ENCODE peak calls at places on chromosomes 3 and 15, in nine cellular contexts. S is dorsolateral prefrontal cortex, G is lower leg skin, Y is fibroblast of pulmonary artery, W is thoracic aorta, H is body of pancreas, O is K562, L is BE2C, E is WERI-Rb-1. U is an unnamed sample.

GRCh38 chr15:81777546-81777945 is 268.3 kb downstream of the MEX3B start:
- DNase-seq in S (no peak), G (no peak), Y (no peak), W (no peak), H (no peak), O (no peak), L (no peak), E (no peak), U (no peak)

GRCh38 chr3:127652246-127652995 is 20.3 kb upstream of the ABTB1 start:
- DNase-seq in S (peak; percentile 51), G (peak; percentile 84), Y (peak; percentile 65), W (no peak), H (peak; percentile 54), O (peak; percentile 56), L (peak; percentile 72), E (peak; percentile 63), U (peak; percentile 52)

GRCh38 chr3:36142746-36143145 is 237.6 kb upstream of the STAC start:
- DNase-seq in S (no peak), G (no peak), Y (no peak), W (no peak), H (no peak), O (no peak), L (no peak), E (no peak), U (no peak)

GRCh38 chr3:48662753-48663488 is at the start of gene CELSR3:
- DNase-seq in S (peak; percentile 74), G (peak; percentile 91), Y (peak; percentile 92), W (no peak), H (peak; percentile 52), O (peak; percentile 39), L (peak; percentile 78), E (peak; percentile 90), U (no peak)

GRCh38 chr3:135860761-135861160 is 104.8 kb upstream of the PPP2R3A start:
- DNase-seq in S (no peak), G (no peak), Y (no peak), W (no peak), H (no peak), O (no peak), L (no peak), E (no peak), U (no peak)

GRCh38 chr3:98994128-98994762 is 92.8 kb upstream of the DCBLD2 start:
- DNase-seq in S (no peak), G (no peak), Y (peak; percentile 85), W (no peak), H (no peak), O (no peak), L (no peak), E (no peak), U (no peak)

GRCh38 chr3:64344721-64345207 is 119.5 kb upstream of the PRICKLE2 start:
- DNase-seq in S (no peak), G (no peak), Y (peak; percentile 74), W (no peak), H (no peak), O (no peak), L (no peak), E (no peak), U (no peak)

GRCh38 chr3:115982121-115982520 is 358.8 kb downstream of the GAP43 start:
- DNase-seq in S (no peak), G (no peak), Y (no peak), W (no peak), H (no peak), O (no peak), L (no peak), E (no peak), U (no peak)

GRCh38 chr15:25670025-25670554 is 193.0 kb downstream of the ATP10A start:
- DNase-seq in S (peak; percentile 67), G (no peak), Y (peak; percentile 45), W (no peak), H (peak; percentile 39), O (no peak), L (no peak), E (peak; percentile 82), U (no peak)

GRCh38 chr3:159029306-159030026 is 227.6 kb downstream of the MFSD1 start:
- DNase-seq in S (no peak), G (no peak), Y (no peak), W (no peak), H (no peak), O (no peak), L (no peak), E (no peak), U (no peak)

GRCh38 chr3:139202226-139202958 is 141.4 kb upstream of the MRPS22 start:
- DNase-seq in S (peak; percentile 68), G (no peak), Y (no peak), W (no peak), H (peak; percentile 82), O (peak; percentile 36), L (peak; percentile 39), E (peak; percentile 87), U (no peak)
- TF ChIP-seq CTCF in S (peak; percentile 31), G (no peak), Y (no peak), W (no peak), H (no peak), O (peak; percentile 71), L (no peak), E (peak; percentile 76), U (peak; percentile 55)

DNA sequence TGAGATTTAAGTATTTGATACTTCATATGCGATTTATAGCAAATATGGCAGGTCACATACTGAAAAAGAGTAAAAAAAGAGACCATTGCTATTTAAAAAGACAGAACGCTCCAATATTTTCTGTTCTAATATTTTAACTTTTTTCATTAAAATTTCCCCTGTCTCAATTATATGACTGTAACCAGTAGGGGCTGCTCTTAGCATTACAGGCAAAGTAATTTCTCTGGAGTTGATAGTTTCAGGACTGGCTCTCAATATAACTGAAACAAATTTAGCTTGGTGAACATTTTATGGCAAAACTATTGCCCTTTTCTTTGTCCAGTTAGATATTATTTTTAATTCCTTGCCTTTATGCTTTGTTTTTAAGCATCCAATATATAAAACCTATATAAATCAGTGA is 286.3 kb upstream of the ROBO2 start:
- DNase-seq in S (no peak), G (no peak), Y (no peak), W (no peak), H (no peak), O (no peak), L (no peak), E (no peak), U (no peak)
- TF ChIP-seq CTCF in S (no peak), G (no peak), Y (no peak), W (no peak), H (peak; percentile 21), O (no peak), L (peak; percentile 72), E (peak; percentile 14), U (peak; percentile 33)

GRCh38 chr15:66287461-66288055 is 5.8 kb upstream of the DIS3L start:
- DNase-seq in S (no peak), G (no peak), Y (peak; percentile 46), W (no peak), H (no peak), O (peak; percentile 44), L (no peak), E (peak; percentile 13), U (peak; percentile 27)
- TF ChIP-seq CTCF in S (peak; percentile 75), G (no peak), Y (peak; percentile 56), W (peak; percentile 45), H (peak; percentile 51), O (peak; percentile 76), L (peak; percentile 56), E (no peak), U (peak; percentile 50)

DNA sequence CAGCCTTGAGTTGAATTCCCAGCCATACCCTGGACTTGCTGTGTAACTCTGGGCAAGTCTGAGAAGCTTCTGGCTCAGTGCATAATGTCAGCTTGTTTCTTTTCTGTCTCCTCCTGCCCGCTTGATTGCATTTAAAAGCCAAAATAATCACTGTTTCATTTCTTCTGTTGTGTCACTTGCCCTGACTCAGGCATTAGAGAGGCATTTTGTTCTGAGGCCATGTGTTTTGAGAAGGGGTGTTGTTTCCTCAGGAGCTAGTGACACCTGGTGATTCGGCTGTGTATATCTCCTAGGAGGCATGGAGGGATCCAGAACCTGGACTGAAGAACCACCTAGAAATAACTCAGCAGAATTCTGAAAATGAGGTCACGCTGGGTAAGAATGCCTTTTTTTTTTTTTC is 16.0 kb downstream of the WDR73 start:
- DNase-seq in S (no peak), G (no peak), Y (no peak), W (no peak), H (peak; percentile 42), O (peak; percentile 38), L (no peak), E (peak; percentile 15), U (no peak)
- TF ChIP-seq CTCF in S (no peak), G (no peak), Y (no peak), W (no peak), H (no peak), O (peak; percentile 65), L (peak; percentile 29), E (no peak), U (no peak)

DNA sequence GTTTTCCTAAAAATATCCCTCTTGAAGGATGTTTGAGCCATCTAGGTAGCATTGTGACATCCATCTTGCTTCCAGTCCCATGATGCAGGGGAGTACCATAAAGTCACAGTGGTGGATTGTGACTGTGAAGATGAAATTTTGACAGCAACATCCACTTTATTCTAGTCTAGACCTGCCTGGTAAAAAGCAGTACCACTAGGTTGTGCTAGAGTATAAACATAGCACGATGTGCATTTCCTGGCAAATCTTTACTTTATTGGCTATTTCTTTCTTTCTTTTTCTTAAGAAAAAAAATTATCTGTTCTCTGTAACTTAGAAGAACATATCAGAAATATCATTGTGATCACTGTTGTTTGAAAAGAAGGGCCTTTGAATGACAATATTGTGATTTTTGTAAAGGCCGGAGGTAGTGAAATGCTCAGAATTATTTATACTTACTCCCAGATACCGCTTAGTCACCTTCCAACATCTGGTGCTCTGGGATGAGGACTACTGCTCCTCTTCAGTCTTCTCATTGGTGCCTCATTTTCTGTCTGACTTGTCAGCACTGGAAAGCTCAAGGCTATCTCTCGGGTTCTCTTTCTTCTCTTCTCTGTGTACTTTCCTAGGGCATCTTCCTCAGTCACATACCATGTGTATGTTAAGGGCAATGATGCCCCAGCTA is 35.6 kb downstream of the AGBL1 start:
- DNase-seq in S (no peak), G (no peak), Y (no peak), W (no peak), H (no peak), O (no peak), L (no peak), E (no peak), U (no peak)
- TF ChIP-seq CTCF in S (no peak), G (no peak), Y (no peak), W (no peak), H (no peak), O (no peak), L (no peak), E (peak; percentile 54), U (peak; percentile 41)